ENCODE peak calls at places on chromosomes 13 and 19, in six cellular contexts. Q is mammary epithelial cell; S is activated CD8-positive, alpha-beta memory T cell treated with anti-CD3 and anti-CD28 coated beads for 48 hours; O is ascending aorta; K is NCI-H1048; C is AG04450. H is an unnamed sample.
A peak's percentile ranks its signal among the peaks of the same experiment; 100 is the strongest.

GRCh38 chr13:100724568-100724967 is 50.0 kb upstream of the TMTC4 start:
- DNase-seq in Q (no peak), S (no peak), O (no peak), K (no peak), C (no peak), H (no peak)

GRCh38 chr19:1601613-1602064 is 3.6 kb downstream of the UQCR11 start:
- DNase-seq in Q (no peak), S (no peak), O (no peak), K (no peak), C (no peak), H (no peak)

GRCh38 chr13:41332829-41333228 is 21.8 kb downstream of the NAA16 start:
- DNase-seq in Q (no peak), S (no peak), O (no peak), K (no peak), C (no peak), H (no peak)

GRCh38 chr13:26618726-26619125 is 61.2 kb downstream of the WASF3 start:
- DNase-seq in Q (no peak), S (no peak), O (no peak), K (no peak), C (no peak), H (no peak)

GRCh38 chr13:26300140-26300539 is 46.2 kb downstream of the CDK8 start:
- DNase-seq in Q (peak; percentile 70), S (no peak), O (no peak), K (no peak), C (no peak), H (no peak)

GRCh38 chr19:1633269-1633606 is 19.2 kb downstream of the TCF3 start:
- DNase-seq in Q (no peak), S (no peak), O (no peak), K (no peak), C (no peak), H (no peak)

GRCh38 chr19:19489804-19490204 is 25.5 kb downstream of the TSSK6 start:
- DNase-seq in Q (no peak), S (no peak), O (no peak), K (no peak), C (no peak), H (no peak)

GRCh38 chr19:13117176-13117771 is 734 bp upstream of the TRMT1 start:
- DNase-seq in Q (no peak), S (no peak), O (no peak), K (no peak), C (no peak), H (no peak)

GRCh38 chr13:19782049-19782726 is 557 bp downstream of the PSPC1 start:
- DNase-seq in Q (peak; percentile 44), S (peak; percentile 30), O (peak; percentile 70), K (no peak), C (no peak), H (peak; percentile 10)

GRCh38 chr13:95536629-95537241 is 15.8 kb upstream of the CLDN10 start:
- DNase-seq in Q (peak; percentile 12), S (no peak), O (no peak), K (no peak), C (no peak), H (peak; percentile 9)

GRCh38 chr13:71860547-71861131 is 6.4 kb downstream of the DACH1 start:
- DNase-seq in Q (no peak), S (no peak), O (no peak), K (no peak), C (no peak), H (no peak)

GRCh38 chr19:3976495-3977241 is 5.8 kb upstream of the DAPK3 start:
- DNase-seq in Q (no peak), S (no peak), O (no peak), K (no peak), C (no peak), H (no peak)

GRCh38 chr13:100876044-100876403 is 201.4 kb upstream of the TMTC4 start:
- DNase-seq in Q (no peak), S (no peak), O (no peak), K (no peak), C (no peak), H (no peak)

GRCh38 chr19:18657590-18658365 is 20.9 kb downstream of the KLHL26 start:
- DNase-seq in Q (no peak), S (no peak), O (peak; percentile 90), K (no peak), C (peak; percentile 45), H (peak; percentile 56)

GRCh38 chr19:1156830-1157615 is 17.0 kb downstream of the SBNO2 start:
- DNase-seq in Q (no peak), S (no peak), O (no peak), K (no peak), C (no peak), H (no peak)

GRCh38 chr13:110855363-110855762 is 59.5 kb downstream of the ANKRD10 start:
- DNase-seq in Q (no peak), S (no peak), O (no peak), K (no peak), C (no peak), H (no peak)

GRCh38 chr13:40589285-40590109 is 76.9 kb downstream of the FOXO1 start:
- DNase-seq in Q (peak; percentile 89), S (no peak), O (peak; percentile 74), K (no peak), C (no peak), H (peak; percentile 26)

GRCh38 chr19:1511989-1512338 is 855 bp downstream of the ADAMTSL5 start:
- DNase-seq in Q (no peak), S (no peak), O (no peak), K (no peak), C (no peak), H (no peak)

GRCh38 chr13:83536153-83536552 is 346.1 kb downstream of the SLITRK1 start:
- DNase-seq in Q (no peak), S (no peak), O (no peak), K (no peak), C (no peak), H (no peak)

GRCh38 chr19:9865732-9866627 is 30.9 kb downstream of the PIN1 start:
- DNase-seq in Q (no peak), S (no peak), O (no peak), K (no peak), C (no peak), H (no peak)

GRCh38 chr19:1241417-1242095 is at the start of gene ATP5F1D:
- DNase-seq in Q (peak; percentile 91), S (peak; percentile 91), O (peak; percentile 95), K (peak; percentile 93), C (peak; percentile 89), H (peak; percentile 95)

GRCh38 chr13:100796463-100796862 is 121.9 kb upstream of the TMTC4 start:
- DNase-seq in Q (no peak), S (no peak), O (no peak), K (no peak), C (no peak), H (no peak)

GRCh38 chr19:4067396-4068057 is 828 bp upstream of the ZBTB7A start:
- DNase-seq in Q (no peak), S (no peak), O (no peak), K (no peak), C (no peak), H (no peak)

GRCh38 chr19:37594982-37595382 is 306 bp downstream of the ZNF540 start:
- DNase-seq in Q (no peak), S (peak; percentile 23), O (peak; percentile 88), K (no peak), C (peak; percentile 2), H (no peak)